ENCODE peak calls at places on chromosomes 11 and 22, in six cellular contexts. D is neuronal stem cell, I is H1, Q is mesendoderm, V is mesenchymal stem cell, G is IMR-90. M is an unnamed sample.

GRCh38 chr11:115707180-115707905 is 203.1 kb upstream of the CADM1 start:
- DNase-seq in D (no peak), I (no peak), G (no peak), Q (no peak), V (no peak), M (peak; percentile 36)

GRCh38 chr22:48177591-48177990 is 1415.1 kb downstream of the TBC1D22A start:
- DNase-seq in D (no peak), G (no peak), I (no peak), Q (no peak), V (no peak), M (no peak)

GRCh38 chr22:46027219-46028068 is 50.5 kb upstream of the WNT7B start:
- DNase-seq in I (no peak), V (no peak), G (no peak), D (no peak), Q (peak; percentile 39), M (peak; percentile 59)

GRCh38 chr11:3947084-3947483 is 91.6 kb downstream of the STIM1 start:
- DNase-seq in I (no peak), Q (no peak), G (peak; percentile 67), D (no peak), V (peak; percentile 86), M (no peak)

GRCh38 chr22:43131773-43132501 is 11.3 kb downstream of the MCAT start:
- DNase-seq in V (no peak), I (no peak), Q (no peak), D (no peak), G (no peak), M (no peak)

GRCh38 chr11:15905334-15905733 is 451.0 kb downstream of the SOX6 start:
- DNase-seq in G (no peak), Q (no peak), I (no peak), V (no peak), D (no peak), M (no peak)

GRCh38 chr22:16954060-16954403 is 54.0 kb downstream of the GAB4 start:
- DNase-seq in Q (no peak), G (no peak), D (no peak), V (no peak), I (no peak), M (no peak)

GRCh38 chr22:39219071-39220050 is 25.4 kb downstream of the PDGFB start:
- DNase-seq in Q (peak; percentile 75), V (no peak), D (no peak), G (no peak), I (peak; percentile 46), M (peak; percentile 51)

GRCh38 chr22:43883012-43883661 is 8.7 kb downstream of the PNPLA5 start:
- DNase-seq in D (peak; percentile 74), G (peak; percentile 81), V (peak; percentile 63), Q (peak; percentile 93), I (peak; percentile 84), M (peak; percentile 48)

GRCh38 chr11:118820412-118821357 is 29.7 kb upstream of the DDX6 start:
- DNase-seq in I (peak; percentile 52), Q (peak; percentile 9), G (no peak), V (no peak), D (no peak), M (no peak)

GRCh38 chr11:18145025-18145424 is 12.7 kb downstream of the MRGPRX3 start:
- DNase-seq in G (no peak), V (no peak), I (no peak), Q (peak; percentile 2), D (no peak), M (no peak)

GRCh38 chr11:87013852-87014251 is 23.9 kb upstream of the TMEM135 start:
- DNase-seq in V (no peak), I (no peak), Q (no peak), G (no peak), D (no peak), M (no peak)
- H2BK5ac ChIP-seq in V (no peak overlapping the region), I (no peak overlapping the region), Q (no peak overlapping the region), G (no peak overlapping the region), D (no peak overlapping the region), M (no peak overlapping the region)

DNA sequence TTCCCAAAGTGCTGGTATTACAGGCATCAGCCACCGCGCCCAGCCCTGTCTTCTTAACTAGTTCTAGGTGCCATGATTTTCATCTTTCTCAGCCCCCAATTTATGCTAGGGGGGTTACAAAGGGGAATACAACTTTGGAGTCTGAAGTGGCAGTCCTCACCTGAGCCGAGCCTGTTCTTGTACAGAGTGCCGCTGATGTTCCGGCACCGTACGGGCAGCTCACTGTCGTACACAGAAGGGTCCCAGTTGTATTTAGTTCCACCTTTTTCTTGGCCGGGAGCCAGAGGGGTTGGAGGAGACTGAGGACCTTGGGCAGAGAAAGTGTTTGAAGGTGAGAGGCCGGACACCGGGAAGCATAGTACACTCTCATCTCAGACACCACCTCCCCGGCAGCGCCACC is 7.3 kb downstream of the DEAF1 start:
- DNase-seq in V (no peak), D (no peak), G (no peak), I (no peak), Q (no peak), M (no peak)
- H3K36me3 ChIP-seq in V (peaks cover 48% of the 10 kb centered on the region), D (peaks cover 83% of the 10 kb centered on the region), G (peaks cover 47% of the 10 kb centered on the region), I (peaks cover 45% of the 10 kb centered on the region), Q (peaks cover 16% of the 10 kb centered on the region), M (peaks cover 42% of the 10 kb centered on the region)

GRCh38 chr11:67099841-67100324 is 19.2 kb upstream of the KDM2A start:
- DNase-seq in Q (no peak), G (no peak), I (no peak), D (no peak), V (no peak), M (no peak)
- H2BK5ac ChIP-seq in Q (no peak overlapping the region), G (no peak overlapping the region), I (no peak overlapping the region), D (no peak overlapping the region), V (no peak overlapping the region), M (no peak overlapping the region)

GRCh38 chr11:66365711-66366619 is 5.6 kb downstream of the SLC29A2 start:
- DNase-seq in V (no peak), D (no peak), I (no peak), Q (no peak), G (no peak), M (no peak)
- H3K36me3 ChIP-seq in V (peaks cover 59% of the 10 kb centered on the region), D (peaks cover 3% of the 10 kb centered on the region), I (peaks cover 64% of the 10 kb centered on the region), Q (peaks cover 24% of the 10 kb centered on the region), G (no peaks in the 10 kb centered on the region), M (peaks cover 33% of the 10 kb centered on the region)

GRCh38 chr11:6604081-6604626 is 580 bp downstream of the ILK start:
- DNase-seq in V (peak; percentile 88), D (peak; percentile 43), Q (peak; percentile 75), G (peak; percentile 70), I (no peak), M (peak; percentile 9)

GRCh38 chr11:6602096-6602940 is 1.1 kb downstream of the RRP8 start:
- DNase-seq in V (no peak), Q (no peak), I (peak; percentile 17), D (no peak), G (no peak), M (no peak)

GRCh38 chr11:6606471-6607189 is 3.1 kb downstream of the ILK start:
- DNase-seq in Q (peak; percentile 98), D (peak; percentile 84), V (peak; percentile 97), G (peak; percentile 95), I (peak; percentile 89), M (peak; percentile 82)

GRCh38 chr11:6601041-6601461 is 2.4 kb downstream of the RRP8 start:
- DNase-seq in G (no peak), I (peak; percentile 23), D (no peak), V (no peak), Q (no peak), M (no peak)

DNA sequence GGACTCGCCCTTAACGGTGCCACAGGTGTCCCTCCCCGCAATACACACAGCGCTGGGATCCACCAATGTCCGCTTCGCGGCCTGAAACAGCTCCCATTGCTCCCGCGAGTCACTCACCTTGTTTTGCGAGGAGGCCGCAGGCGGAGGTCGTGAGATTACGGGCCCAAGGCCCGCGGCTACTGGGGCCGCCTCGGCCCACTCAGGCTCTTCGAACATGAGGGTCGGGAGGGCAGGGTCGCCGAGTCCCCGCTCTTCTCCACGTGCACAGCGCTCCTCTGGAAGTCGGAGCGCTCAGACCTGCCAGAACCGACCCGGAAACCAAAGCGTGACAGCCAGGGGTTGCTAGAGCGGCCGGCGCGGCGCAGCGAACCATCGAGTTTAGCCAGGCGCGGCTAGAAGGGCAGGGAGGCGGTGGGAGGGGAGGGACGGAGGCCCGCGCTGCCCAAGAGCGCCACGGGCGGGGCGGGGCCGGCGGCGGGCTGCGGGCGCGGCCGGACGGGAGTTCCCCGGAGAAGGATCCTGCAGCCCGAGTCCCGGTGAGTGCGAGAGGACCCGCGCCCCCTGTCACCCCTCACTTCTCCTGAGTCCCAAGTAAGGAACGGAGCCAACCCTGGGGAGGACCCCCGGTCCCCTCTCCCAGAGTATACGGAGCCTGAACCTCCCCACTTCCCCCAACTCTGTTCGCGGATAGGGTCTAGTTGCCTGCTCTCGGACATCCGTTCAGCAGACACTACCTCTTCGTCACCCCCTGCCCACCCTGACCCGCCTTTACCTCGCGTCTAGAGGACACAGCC is at the start of the genes ILK and RRP8:
- DNase-seq in D (peak; percentile 87), G (peak; percentile 86), I (peak; percentile 91), V (peak; percentile 92), Q (peak; percentile 95), M (peak; percentile 73)
- H2BK5ac ChIP-seq in D (peak within 1 kb of the TSS; percentile 56), G (peak within 1 kb of the TSS; percentile 86), I (peak within 1 kb of the TSS; percentile 58), V (peak within 1 kb of the TSS; percentile 68), Q (peak within 1 kb of the TSS; percentile 88), M (peak within 1 kb of the TSS; percentile 93)

DNA sequence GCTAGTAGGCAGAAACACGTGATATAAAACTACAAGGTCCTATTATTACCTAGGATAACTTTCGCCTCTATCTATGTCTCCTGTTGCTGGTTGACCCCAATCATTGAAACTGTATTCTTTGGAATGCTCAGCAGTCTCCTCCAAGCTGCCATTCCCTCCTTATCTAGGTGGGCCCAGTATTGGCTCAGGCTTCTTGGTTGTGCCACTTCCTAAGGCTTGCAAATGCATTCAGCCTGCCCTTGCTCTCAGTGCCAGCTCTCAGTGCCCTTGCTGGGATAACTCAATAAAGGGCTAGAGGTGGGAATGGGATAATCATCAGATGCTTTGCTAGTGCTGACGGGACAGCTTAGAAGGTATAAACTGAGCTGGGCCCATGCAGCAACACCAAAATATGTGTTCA is 13.6 kb downstream of the CD44 start:
- DNase-seq in Q (peak; percentile 84), I (no peak), G (no peak), D (no peak), V (no peak), M (no peak)
- H3K36me3 ChIP-seq in Q (no peaks in the 10 kb centered on the region), I (no peaks in the 10 kb centered on the region), G (peaks cover 46% of the 10 kb centered on the region), D (no peaks in the 10 kb centered on the region), V (peaks cover 6% of the 10 kb centered on the region), M (no peaks in the 10 kb centered on the region)

GRCh38 chr11:69001301-69002081 is 11.6 kb downstream of the MRGPRF start:
- DNase-seq in I (no peak), D (no peak), Q (no peak), V (no peak), G (no peak), M (no peak)

GRCh38 chr11:69002101-69002742 is 10.8 kb downstream of the MRGPRF start:
- DNase-seq in D (no peak), I (no peak), V (no peak), Q (no peak), G (no peak), M (no peak)

GRCh38 chr11:69003301-69003865 is 9.7 kb downstream of the MRGPRF start:
- DNase-seq in D (no peak), I (no peak), G (no peak), Q (no peak), V (no peak), M (no peak)

GRCh38 chr11:69003866-69004311 is 9.2 kb downstream of the MRGPRF start:
- DNase-seq in V (no peak), Q (no peak), D (no peak), I (no peak), G (no peak), M (no peak)

DNA sequence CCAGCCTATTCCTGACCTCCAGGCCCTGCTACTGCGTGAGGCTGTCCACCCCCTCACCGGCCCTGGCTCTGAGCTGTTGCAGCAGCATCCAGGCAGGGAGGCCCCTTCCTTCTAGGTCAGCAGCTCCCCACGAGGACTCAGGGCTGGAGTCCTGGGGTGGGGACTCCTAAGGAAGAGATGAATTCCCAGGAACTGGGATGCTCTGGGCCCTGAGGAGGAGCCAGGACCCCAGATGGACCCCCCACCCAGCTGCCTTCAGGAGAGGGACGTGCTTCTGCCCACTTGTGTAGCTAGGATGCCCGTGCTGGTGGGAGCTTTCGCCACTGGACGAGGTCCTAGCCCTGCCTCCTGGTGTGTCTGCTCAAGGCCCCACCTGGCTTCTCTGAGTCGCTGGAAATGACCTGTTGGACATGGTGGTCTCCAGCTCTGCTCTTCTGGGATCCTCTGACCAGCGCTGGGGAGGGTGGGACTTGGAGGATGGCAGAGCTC is 10.3 kb downstream of the MRGPRF start:
- DNase-seq in Q (no peak), V (no peak), D (no peak), G (no peak), I (no peak), M (no peak)
- H2BK5ac ChIP-seq in Q (no peak overlapping the region), V (no peak overlapping the region), D (no peak overlapping the region), G (no peak overlapping the region), I (no peak overlapping the region), M (no peak overlapping the region)